ENCODE peak calls at places on chromosomes 2 and 18, in nine cellular contexts. N is CD8-positive, alpha-beta T cell; Z is A549; C is stomach; U is right cardiac atrium; T is transverse colon; P is CD4-positive, alpha-beta memory T cell; R is Panc1; I is hepatocyte. H is an unnamed sample. For H3K4me1, the result is how much of the 10 kb centered on the place peaks cover.

GRCh38 chr2:235659767-235660322 is 166.0 kb downstream of the AGAP1 start:
- DNase-seq in U (no peak), T (no peak), P (no peak), N (no peak), I (peak), Z (no peak), R (no peak), C (no peak), H (no peak)

GRCh38 chr2:128290356-128290755 is 28.3 kb downstream of the HS6ST1 start:
- DNase-seq in P (no peak), U (no peak), N (no peak), C (no peak), Z (no peak), T (no peak), I (no peak), R (no peak), H (no peak)

GRCh38 chr2:143801561-143801960 is 672.3 kb downstream of the ARHGAP15 start:
- DNase-seq in N (no peak), U (no peak), I (no peak), P (no peak), T (no peak), C (no peak), R (no peak), Z (no peak), H (no peak)

GRCh38 chr18:42255908-42256765 is 301.1 kb downstream of the PIK3C3 start:
- DNase-seq in N (no peak), R (no peak), I (no peak), T (no peak), Z (no peak), C (no peak), P (no peak), U (no peak), H (no peak)

GRCh38 chr2:39504790-39505335 is 67.8 kb upstream of the MAP4K3 start:
- DNase-seq in C (no peak), I (peak), R (peak), U (no peak), N (no peak), Z (peak), P (no peak), T (no peak), H (no peak)

GRCh38 chr18:77115461-77115907 is 17.1 kb downstream of the MBP start:
- DNase-seq in R (no peak), Z (no peak), I (no peak), T (no peak), N (no peak), C (no peak), U (no peak), P (no peak), H (no peak)

GRCh38 chr2:207528980-207529329 is 807 bp upstream of the CREB1 start:
- DNase-seq in N (peak), R (no peak), I (peak), U (no peak), C (peak), P (peak), T (peak), Z (peak), H (peak)

GRCh38 chr2:235050992-235051351 is 99.2 kb downstream of the SH3BP4 start:
- DNase-seq in N (no peak), T (peak), C (peak), Z (no peak), I (peak), U (peak), P (no peak), R (no peak), H (peak)

DNA sequence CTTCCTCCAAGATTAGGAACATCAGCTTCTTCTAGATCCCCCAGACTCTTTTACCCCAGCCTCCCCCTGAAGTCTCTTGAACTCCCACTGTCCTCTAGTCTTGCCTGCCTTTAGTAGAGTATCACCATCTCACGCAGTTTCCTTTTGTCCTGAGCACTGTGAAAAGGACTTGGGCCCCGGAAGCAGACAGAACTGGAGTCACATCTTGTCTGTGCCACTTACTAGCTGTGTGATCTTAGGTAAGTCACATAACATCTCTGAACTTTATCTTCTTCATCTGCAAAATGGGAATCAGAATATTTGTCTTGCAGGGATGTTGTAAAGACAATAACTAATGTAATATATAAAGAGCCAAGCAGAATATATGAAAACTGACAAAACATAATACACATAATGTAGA is 8.4 kb upstream of the TRABD2A start:
- DNase-seq in R (no peak), I (no peak), P (no peak), N (no peak), C (no peak), Z (no peak), U (no peak), T (no peak), H (no peak)
- H3K4me1 ChIP-seq in R (under half), I (under half), P (under half), N (under half), C (under half), Z (under half), U (under half), T (under half), H (under half)

GRCh38 chr2:157841485-157841884 is 34.6 kb downstream of the ACVR1 start:
- DNase-seq in C (no peak), R (no peak), T (no peak), Z (no peak), I (no peak), U (no peak), P (no peak), N (no peak), H (no peak)
- H3K4me1 ChIP-seq in C (half or more), R (under half), T (under half), Z (under half), I (under half), U (under half), P (under half), N (under half), H (under half)

GRCh38 chr2:146652311-146652710 is 1192.5 kb upstream of the ACVR2A start:
- DNase-seq in P (no peak), C (no peak), U (no peak), Z (no peak), N (no peak), T (no peak), I (no peak), R (no peak), H (no peak)

GRCh38 chr2:146651361-146651760 is 1193.5 kb upstream of the ACVR2A start:
- DNase-seq in N (no peak), C (no peak), P (no peak), Z (no peak), U (no peak), T (no peak), R (no peak), I (no peak), H (no peak)
- H3K4me1 ChIP-seq in N (under half), C (under half), P (under half), Z (under half), U (under half), T (under half), R (under half), I (under half), H (under half)

GRCh38 chr2:237672731-237673129 is 45.3 kb downstream of the LRRFIP1 start:
- DNase-seq in P (no peak), R (no peak), N (no peak), U (no peak), T (no peak), C (no peak), Z (no peak), I (no peak), H (no peak)
- H3K4me1 ChIP-seq in P (under half), R (under half), N (under half), U (under half), T (under half), C (under half), Z (under half), I (under half), H (under half)

GRCh38 chr18:79575891-79576685 is 103.5 kb upstream of the CTDP1 start:
- DNase-seq in R (no peak), U (peak), P (no peak), I (peak), N (no peak), T (peak), Z (no peak), C (peak), H (no peak)
- H3K4me1 ChIP-seq in R (under half), U (under half), P (under half), I (under half), N (under half), T (under half), Z (under half), C (under half), H (under half)

GRCh38 chr2:174038472-174038871 is 73.3 kb upstream of the SP3 start:
- DNase-seq in P (no peak), U (no peak), N (no peak), R (no peak), C (no peak), Z (no peak), T (no peak), I (no peak), H (no peak)

GRCh38 chr2:174035117-174035516 is 69.9 kb upstream of the SP3 start:
- DNase-seq in I (no peak), R (no peak), N (no peak), T (no peak), U (no peak), P (no peak), Z (no peak), C (no peak), H (no peak)

GRCh38 chr2:174036825-174037224 is 71.7 kb upstream of the SP3 start:
- DNase-seq in Z (no peak), U (no peak), I (no peak), R (no peak), C (no peak), T (no peak), N (no peak), P (no peak), H (no peak)

GRCh38 chr2:174033163-174033550 is 68.0 kb upstream of the SP3 start:
- DNase-seq in C (no peak), T (no peak), U (no peak), Z (no peak), R (no peak), P (no peak), N (no peak), I (no peak), H (no peak)

DNA sequence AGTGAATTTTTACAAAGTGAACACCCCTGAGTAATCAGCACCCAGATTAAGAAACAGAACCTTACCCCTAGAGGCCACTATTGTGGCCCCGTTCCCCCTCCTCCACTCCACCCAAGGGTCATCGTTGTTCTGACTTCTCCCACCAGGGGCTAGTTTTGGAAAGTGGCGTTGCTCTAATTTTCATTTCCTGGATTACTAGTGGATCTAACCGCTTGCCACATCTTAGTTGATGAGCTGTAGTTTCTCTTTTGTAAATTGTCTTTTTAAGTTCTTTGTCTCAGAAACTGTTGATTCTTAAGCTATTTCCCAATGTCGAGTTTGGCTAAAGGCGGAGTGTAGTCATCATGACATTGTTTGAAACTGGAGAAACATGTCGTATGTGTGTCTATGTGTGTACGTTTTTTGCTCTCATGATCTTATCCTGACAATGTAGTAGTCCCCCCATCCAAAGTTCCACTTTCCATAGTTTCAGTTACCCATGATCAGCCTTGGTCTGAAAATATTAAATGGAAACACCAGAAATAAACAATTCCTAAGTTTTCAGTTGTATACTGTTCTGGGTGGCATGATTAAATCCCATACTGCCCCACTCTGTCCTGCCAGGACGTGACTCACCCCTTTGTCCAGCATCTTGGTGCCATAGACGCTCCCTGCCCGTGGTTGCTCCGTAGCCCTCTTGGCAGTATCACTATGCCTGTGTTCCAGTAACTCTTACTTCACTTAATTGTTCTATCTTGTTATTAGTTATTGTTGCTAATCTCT is 71.0 kb upstream of the SP3 start:
- DNase-seq in R (no peak), U (peak), Z (peak), T (no peak), C (no peak), N (no peak), P (no peak), I (no peak), H (no peak)
- H3K4me1 ChIP-seq in R (under half), U (under half), Z (half or more), T (under half), C (under half), N (under half), P (under half), I (under half), H (under half)

GRCh38 chr2:152466925-152467676 is 132.1 kb downstream of the FMNL2 start:
- DNase-seq in R (no peak), P (no peak), U (no peak), N (no peak), I (no peak), T (peak), C (no peak), Z (no peak), H (no peak)
- H3K4me1 ChIP-seq in R (half or more), P (under half), U (under half), N (under half), I (half or more), T (under half), C (under half), Z (half or more), H (under half)

GRCh38 chr2:168821577-168821976 is 19.1 kb downstream of the NOSTRIN start:
- DNase-seq in R (no peak), P (no peak), U (no peak), I (no peak), C (no peak), N (no peak), Z (no peak), T (no peak), H (no peak)
- H3K4me1 ChIP-seq in R (under half), P (under half), U (under half), I (under half), C (under half), N (under half), Z (under half), T (under half), H (under half)

H was measured in DND-41.